ENCODE peak calls at places on chromosome 16, in five cellular contexts. E, W, K, I and Y are unnamed samples.

GRCh38 chr16:1323296-1324239 is 9.9 kb upstream of the BAIAP3 start:
- DNase-seq in I (no peak), K (peak; percentile 52), W (no peak), E (no peak), Y (no peak)

GRCh38 chr16:68884867-68885266 is 41.5 kb downstream of the TANGO6 start:
- DNase-seq in E (no peak), W (no peak), K (peak; percentile 31), I (no peak), Y (no peak)

GRCh38 chr16:50282010-50282538 is 15.7 kb downstream of the ADCY7 start:
- DNase-seq in E (no peak), I (no peak), W (no peak), K (peak; percentile 75), Y (no peak)

GRCh38 chr16:85017603-85018002 is 6.3 kb upstream of the ZDHHC7 start:
- DNase-seq in E (no peak), K (no peak), W (no peak), I (no peak), Y (no peak)

GRCh38 chr16:63998-64913 is 8.2 kb downstream of the RHBDF1 start:
- DNase-seq in I (no peak), E (no peak), K (no peak), W (no peak), Y (no peak)

GRCh38 chr16:78528265-78528664 is 428.8 kb downstream of the WWOX start:
- DNase-seq in K (peak; percentile 68), I (no peak), W (no peak), E (no peak), Y (no peak)

GRCh38 chr16:72125635-72126428 is 32.2 kb downstream of the DHX38 start:
- DNase-seq in I (no peak), K (no peak), W (no peak), E (no peak), Y (no peak)

GRCh38 chr16:17578921-17579876 is 108.4 kb upstream of the XYLT1 start:
- DNase-seq in K (peak; percentile 89), W (peak; percentile 61), I (peak; percentile 80), E (peak; percentile 89), Y (peak; percentile 50)

GRCh38 chr16:71426069-71426879 is 15.6 kb downstream of the TLE7 start:
- DNase-seq in W (peak; percentile 67), I (peak; percentile 94), E (peak; percentile 45), K (peak; percentile 79), Y (peak; percentile 38)

GRCh38 chr16:53054670-53055485 is at the start of gene CHD9:
- DNase-seq in I (peak; percentile 87), E (peak; percentile 94), K (peak; percentile 97), W (peak; percentile 95), Y (peak; percentile 85)

GRCh38 chr16:67177743-67178699 is 5.7 kb downstream of the MATCAP1 start:
- DNase-seq in W (no peak), E (peak; percentile 61), K (peak; percentile 71), I (peak; percentile 34), Y (no peak)

GRCh38 chr16:49453001-49453400 is 79.4 kb downstream of the C16orf78 start:
- DNase-seq in W (no peak), I (no peak), E (no peak), K (no peak), Y (no peak)

GRCh38 chr16:89599451-89599858 is 14.0 kb upstream of the DPEP1 start:
- DNase-seq in W (no peak), E (no peak), K (no peak), I (peak; percentile 70), Y (peak; percentile 24)

GRCh38 chr16:5851583-5851982 is 754.0 kb upstream of the EEF2KMT start:
- DNase-seq in I (no peak), E (no peak), W (no peak), K (peak; percentile 29), Y (no peak)

GRCh38 chr16:26070595-26071170 is 378.9 kb downstream of the HS3ST4 start:
- DNase-seq in E (no peak), I (no peak), K (no peak), W (no peak), Y (no peak)